ENCODE peak calls at places on chromosome 2, in ten cellular contexts. J is EH; G is GM13977; E is heart right ventricle; B is activated CD8-positive, alpha-beta memory T cell treated with anti-CD3 and anti-CD28 coated beads for 1 hour; Y is GM12892; P is T-helper 17 cell; X is NCI-H2171 treated with DMSO at 0.1 percent for 48 hours; M is MM.1S; N is globus pallidus. S is an unnamed sample.

GRCh38 chr2:241069821-241070281 is 32.2 kb downstream of the MTERF4 start:
- DNase-seq in M (no peak), N (no peak), G (no peak), B (no peak), P (no peak), Y (no peak), E (no peak), J (no peak), X (no peak), S (peak)

GRCh38 chr2:168687314-168687713 is 115.1 kb upstream of the NOSTRIN start:
- DNase-seq in P (no peak), N (peak), E (no peak), J (peak), M (peak), G (no peak), B (no peak), X (no peak), Y (no peak), S (no peak)

GRCh38 chr2:210496512-210496911 is 20.0 kb upstream of the LANCL1 start:
- DNase-seq in J (no peak), G (no peak), E (no peak), Y (no peak), X (no peak), P (no peak), N (no peak), M (no peak), B (no peak), S (no peak)

GRCh38 chr2:120818441-120818920 is 82.8 kb downstream of the GLI2 start:
- DNase-seq in N (no peak), G (no peak), E (no peak), J (peak), X (no peak), M (no peak), P (no peak), B (no peak), Y (no peak), S (no peak)

GRCh38 chr2:158113896-158114295 is 12.2 kb downstream of the UPP2 start:
- DNase-seq in Y (no peak), B (no peak), J (no peak), X (no peak), G (no peak), N (no peak), P (no peak), M (no peak), E (no peak), S (no peak)

GRCh38 chr2:40386177-40386576 is 65.7 kb downstream of the SLC8A1 start:
- DNase-seq in X (no peak), Y (no peak), M (no peak), E (no peak), G (no peak), N (no peak), J (no peak), B (no peak), P (no peak), S (no peak)

GRCh38 chr2:72989770-72990556 is 72.6 kb downstream of the EMX1 start:
- DNase-seq in G (no peak), J (no peak), M (no peak), E (peak), Y (no peak), N (peak), P (no peak), B (no peak), X (no peak), S (peak)

GRCh38 chr2:121626777-121627524 is 22.3 kb downstream of the CLASP1 start:
- DNase-seq in X (peak), E (no peak), M (no peak), G (no peak), Y (no peak), P (no peak), B (no peak), J (peak), N (no peak), S (no peak)

GRCh38 chr2:232588680-232589585 is 38.4 kb downstream of the EIF4E2 start:
- DNase-seq in Y (no peak), X (no peak), G (no peak), M (no peak), P (no peak), J (peak), N (no peak), E (no peak), B (no peak), S (no peak)

GRCh38 chr2:54122939-54123338 is 7.5 kb downstream of the ACYP2 start:
- DNase-seq in E (no peak), Y (no peak), N (no peak), M (no peak), X (no peak), J (peak), P (no peak), B (no peak), G (no peak), S (no peak)

GRCh38 chr2:177406182-177406581 is 13.6 kb downstream of the AGPS start:
- DNase-seq in N (no peak), Y (no peak), M (no peak), X (no peak), B (no peak), P (no peak), J (no peak), E (no peak), G (no peak), S (no peak)

GRCh38 chr2:38377501-38378258 is 607 bp upstream of the ATL2 start:
- DNase-seq in M (peak), E (no peak), X (peak), G (no peak), J (peak), B (no peak), N (no peak), P (no peak), Y (no peak), S (no peak)

GRCh38 chr2:106566050-106566449 is 78.9 kb downstream of the CD8B2 start:
- DNase-seq in E (no peak), B (no peak), J (peak), P (no peak), N (no peak), X (peak), G (no peak), M (peak), Y (no peak), S (no peak)

GRCh38 chr2:44233450-44234128 is 41.7 kb upstream of the SLC3A1 start:
- DNase-seq in B (no peak), J (peak), N (no peak), M (no peak), G (no peak), X (no peak), E (no peak), P (no peak), Y (no peak), S (no peak)

GRCh38 chr2:20040489-20041172 is 10.8 kb downstream of the LAPTM4A start:
- DNase-seq in E (no peak), N (no peak), J (peak), X (no peak), B (no peak), P (no peak), G (no peak), M (no peak), Y (no peak), S (no peak)

GRCh38 chr2:164257794-164258193 is 363.5 kb downstream of the GRB14 start:
- DNase-seq in B (no peak), P (no peak), N (no peak), E (no peak), J (no peak), X (no peak), Y (no peak), M (peak), G (no peak), S (no peak)

GRCh38 chr2:63048367-63049171 is 2.1 kb upstream of the OTX1 start:
- DNase-seq in E (no peak), X (peak), B (no peak), G (peak), J (no peak), M (no peak), P (no peak), Y (no peak), N (no peak), S (no peak)

GRCh38 chr2:179636995-179637394 is 224.4 kb downstream of the ZNF385B start:
- DNase-seq in Y (no peak), X (no peak), E (no peak), G (no peak), J (peak), N (no peak), P (no peak), B (no peak), M (no peak), S (no peak)

GRCh38 chr2:215850380-215850779 is 163.0 kb downstream of the MREG start:
- DNase-seq in Y (no peak), B (no peak), N (no peak), M (no peak), J (peak), G (no peak), X (no peak), P (no peak), E (no peak), S (no peak)

S was measured in mesenteric fat pad.